ENCODE peak calls at places on chromosomes 5 and 9, in six cellular contexts. One of them, this sample, is unnamed.

GRCh38 chr9:26753971-26754370 is 138.6 kb downstream of the CAAP1 start:
- DNase-seq in A549: no peak
- DNase-seq in pons: no peak
- DNase-seq in HT1080: no peak
- DNase-seq in nephron progenitor cell: no peak
- DNase-seq in RWPE2: no peak
- DNase-seq in this sample: no peak

GRCh38 chr9:93902051-93902779 is 52.9 kb downstream of the BARX1 start:
- DNase-seq in HT1080: no peak
- DNase-seq in A549: no peak
- DNase-seq in pons: no peak
- DNase-seq in RWPE2: no peak
- DNase-seq in nephron progenitor cell: no peak
- DNase-seq in this sample: no peak

GRCh38 chr5:178284095-178284675 is 51.6 kb upstream of the PHYKPL start:
- DNase-seq in A549: peak
- DNase-seq in nephron progenitor cell: no peak
- DNase-seq in HT1080: no peak
- DNase-seq in RWPE2: no peak
- DNase-seq in pons: no peak
- DNase-seq in this sample: peak

GRCh38 chr9:131289301-131290038 is at the start of gene PLPP7:
- DNase-seq in A549: no peak
- DNase-seq in RWPE2: no peak
- DNase-seq in pons: peak
- DNase-seq in HT1080: peak
- DNase-seq in nephron progenitor cell: peak
- DNase-seq in this sample: peak

GRCh38 chr5:78671609-78672008 is 23.0 kb upstream of the LHFPL2 start:
- DNase-seq in RWPE2: no peak
- DNase-seq in nephron progenitor cell: no peak
- DNase-seq in HT1080: no peak
- DNase-seq in pons: no peak
- DNase-seq in A549: peak
- DNase-seq in this sample: no peak

GRCh38 chr5:1725641-1726468 is 73.8 kb downstream of the MRPL36 start:
- DNase-seq in nephron progenitor cell: peak
- DNase-seq in pons: no peak
- DNase-seq in HT1080: no peak
- DNase-seq in RWPE2: peak
- DNase-seq in A549: no peak
- DNase-seq in this sample: no peak

GRCh38 chr5:52989025-52989780 is at the start of gene ITGA2:
- DNase-seq in HT1080: peak
- DNase-seq in A549: peak
- DNase-seq in RWPE2: peak
- DNase-seq in pons: no peak
- DNase-seq in nephron progenitor cell: peak
- DNase-seq in this sample: peak

GRCh38 chr9:92617195-92617813 is 52.6 kb downstream of the IPPK start:
- DNase-seq in nephron progenitor cell: no peak
- DNase-seq in pons: no peak
- DNase-seq in HT1080: no peak
- DNase-seq in A549: no peak
- DNase-seq in RWPE2: no peak
- DNase-seq in this sample: no peak

GRCh38 chr5:172849636-172850453 is 15.8 kb downstream of the ERGIC1 start:
- DNase-seq in A549: no peak
- DNase-seq in RWPE2: peak
- DNase-seq in nephron progenitor cell: no peak
- DNase-seq in HT1080: no peak
- DNase-seq in pons: no peak
- DNase-seq in this sample: peak

GRCh38 chr5:138726848-138727247 is 26.4 kb upstream of the CTNNA1 start:
- DNase-seq in pons: no peak
- DNase-seq in HT1080: no peak
- DNase-seq in nephron progenitor cell: no peak
- DNase-seq in A549: no peak
- DNase-seq in RWPE2: no peak
- DNase-seq in this sample: no peak

GRCh38 chr9:92294297-92294676 is 790 bp upstream of the IARS1 start:
- DNase-seq in A549: peak
- DNase-seq in pons: peak
- DNase-seq in RWPE2: no peak
- DNase-seq in nephron progenitor cell: no peak
- DNase-seq in HT1080: no peak
- DNase-seq in this sample: peak

GRCh38 chr9:751137-752051 is 90.1 kb upstream of the DMRT1 start:
- DNase-seq in pons: no peak
- DNase-seq in nephron progenitor cell: peak
- DNase-seq in HT1080: no peak
- DNase-seq in A549: no peak
- DNase-seq in RWPE2: no peak
- DNase-seq in this sample: no peak

GRCh38 chr5:113514263-113514590 is 733 bp downstream of the YTHDC2 start:
- DNase-seq in HT1080: no peak
- DNase-seq in A549: no peak
- DNase-seq in pons: no peak
- DNase-seq in nephron progenitor cell: no peak
- DNase-seq in RWPE2: no peak
- DNase-seq in this sample: no peak

GRCh38 chr5:76402880-76403712 is at the start of gene IQGAP2:
- DNase-seq in A549: peak
- DNase-seq in HT1080: peak
- DNase-seq in pons: peak
- DNase-seq in nephron progenitor cell: peak
- DNase-seq in RWPE2: no peak
- DNase-seq in this sample: peak

GRCh38 chr5:113917997-113918396 is 404.5 kb downstream of the YTHDC2 start:
- DNase-seq in pons: no peak
- DNase-seq in A549: no peak
- DNase-seq in RWPE2: no peak
- DNase-seq in nephron progenitor cell: no peak
- DNase-seq in HT1080: no peak
- DNase-seq in this sample: no peak

GRCh38 chr5:180208435-180209081 is 453 bp downstream of the RASGEF1C start:
- DNase-seq in RWPE2: no peak
- DNase-seq in pons: no peak
- DNase-seq in HT1080: no peak
- DNase-seq in A549: peak
- DNase-seq in nephron progenitor cell: peak
- DNase-seq in this sample: no peak

GRCh38 chr5:37771203-37771611 is 68.6 kb downstream of the GDNF start:
- DNase-seq in A549: no peak
- DNase-seq in HT1080: no peak
- DNase-seq in pons: no peak
- DNase-seq in nephron progenitor cell: no peak
- DNase-seq in RWPE2: no peak
- DNase-seq in this sample: no peak

GRCh38 chr5:38532165-38532669 is 24.2 kb downstream of the LIFR start:
- DNase-seq in A549: no peak
- DNase-seq in pons: peak
- DNase-seq in HT1080: no peak
- DNase-seq in RWPE2: no peak
- DNase-seq in nephron progenitor cell: no peak
- DNase-seq in this sample: no peak

GRCh38 chr5:176436641-176437040 is 11.5 kb upstream of the FAF2 start:
- DNase-seq in A549: no peak
- DNase-seq in RWPE2: no peak
- DNase-seq in HT1080: peak
- DNase-seq in pons: no peak
- DNase-seq in nephron progenitor cell: no peak
- DNase-seq in this sample: no peak

GRCh38 chr5:81949479-81949878 is 22.3 kb upstream of the ATG10 start:
- DNase-seq in RWPE2: no peak
- DNase-seq in nephron progenitor cell: no peak
- DNase-seq in A549: no peak
- DNase-seq in HT1080: no peak
- DNase-seq in pons: no peak
- DNase-seq in this sample: no peak

GRCh38 chr5:110002652-110003051 is 312.9 kb downstream of the MAN2A1 start:
- DNase-seq in pons: no peak
- DNase-seq in RWPE2: no peak
- DNase-seq in HT1080: no peak
- DNase-seq in nephron progenitor cell: no peak
- DNase-seq in A549: no peak
- DNase-seq in this sample: no peak

GRCh38 chr5:77958642-77959315 is 182.6 kb upstream of the TBCA start:
- DNase-seq in A549: no peak
- DNase-seq in pons: no peak
- DNase-seq in nephron progenitor cell: no peak
- DNase-seq in HT1080: no peak
- DNase-seq in RWPE2: no peak
- DNase-seq in this sample: no peak